ENCODE peak calls at places on chromosomes 7 and 10, in four cellular contexts. One of them, this sample, is unnamed.

GRCh38 chr10:17736223-17736622 is 15.8 kb upstream of the TMEM236 start:
- DNase-seq in NCI-H146: no peak
- DNase-seq in endothelial cell: no peak
- DNase-seq in amniotic stem cell: no peak
- DNase-seq in this sample: no peak

GRCh38 chr7:73892003-73892975 is 31.3 kb downstream of the TMEM270 start:
- DNase-seq in endothelial cell: no peak
- DNase-seq in NCI-H146: no peak
- DNase-seq in amniotic stem cell: no peak
- DNase-seq in this sample: peak

GRCh38 chr7:134820778-134821177 is 41.3 kb downstream of the CALD1 start:
- DNase-seq in endothelial cell: no peak
- DNase-seq in NCI-H146: no peak
- DNase-seq in amniotic stem cell: no peak
- DNase-seq in this sample: no peak

GRCh38 chr7:151248191-151249033 is at the start of gene SMARCD3:
- DNase-seq in endothelial cell: peak
- DNase-seq in NCI-H146: peak
- DNase-seq in amniotic stem cell: no peak
- DNase-seq in this sample: peak

GRCh38 chr7:157016352-157017041 is 6.0 kb upstream of the MNX1 start:
- DNase-seq in endothelial cell: no peak
- DNase-seq in NCI-H146: peak
- DNase-seq in amniotic stem cell: no peak
- DNase-seq in this sample: peak

GRCh38 chr10:8766899-8767298 is 712.4 kb downstream of the GATA3 start:
- DNase-seq in endothelial cell: no peak
- DNase-seq in amniotic stem cell: no peak
- DNase-seq in NCI-H146: no peak
- DNase-seq in this sample: no peak

GRCh38 chr7:44265733-44266132 is 59.7 kb downstream of the CAMK2B start:
- DNase-seq in endothelial cell: no peak
- DNase-seq in NCI-H146: peak
- DNase-seq in amniotic stem cell: no peak
- DNase-seq in this sample: peak

GRCh38 chr7:134690016-134690415 is 43.4 kb downstream of the BPGM start:
- DNase-seq in NCI-H146: no peak
- DNase-seq in amniotic stem cell: peak
- DNase-seq in endothelial cell: no peak
- DNase-seq in this sample: no peak

GRCh38 chr7:139494835-139495568 is 11.5 kb upstream of the KLRG2 start:
- DNase-seq in endothelial cell: no peak
- DNase-seq in amniotic stem cell: no peak
- DNase-seq in NCI-H146: peak
- DNase-seq in this sample: peak

GRCh38 chr7:104963991-104964385 is 50.0 kb upstream of the KMT2E start:
- DNase-seq in endothelial cell: no peak
- DNase-seq in amniotic stem cell: no peak
- DNase-seq in NCI-H146: no peak
- DNase-seq in this sample: peak

GRCh38 chr10:128631801-128632241 is 505.6 kb upstream of the MKI67 start:
- DNase-seq in NCI-H146: no peak
- DNase-seq in amniotic stem cell: no peak
- DNase-seq in endothelial cell: no peak
- DNase-seq in this sample: no peak

GRCh38 chr7:920351-921070 is 34.0 kb downstream of the ADAP1 start:
- DNase-seq in amniotic stem cell: no peak
- DNase-seq in NCI-H146: peak
- DNase-seq in endothelial cell: no peak
- DNase-seq in this sample: peak

GRCh38 chr7:96337519-96337918 is 15.6 kb upstream of the SLC25A13 start:
- DNase-seq in endothelial cell: no peak
- DNase-seq in NCI-H146: no peak
- DNase-seq in amniotic stem cell: peak
- DNase-seq in this sample: no peak

GRCh38 chr10:15293862-15294835 is 76.9 kb downstream of the FAM171A1 start:
- DNase-seq in endothelial cell: no peak
- DNase-seq in amniotic stem cell: no peak
- DNase-seq in NCI-H146: peak
- DNase-seq in this sample: no peak

GRCh38 chr7:54260868-54261475 is 281.2 kb upstream of the VSTM2A start:
- DNase-seq in endothelial cell: no peak
- DNase-seq in amniotic stem cell: no peak
- DNase-seq in NCI-H146: no peak
- DNase-seq in this sample: peak

GRCh38 chr7:132735476-132735875 is 159.2 kb upstream of the PLXNA4 start:
- DNase-seq in endothelial cell: no peak
- DNase-seq in NCI-H146: no peak
- DNase-seq in amniotic stem cell: no peak
- DNase-seq in this sample: no peak

GRCh38 chr10:121796342-121796741 is 131.5 kb downstream of the ATE1 start:
- DNase-seq in endothelial cell: no peak
- DNase-seq in NCI-H146: no peak
- DNase-seq in amniotic stem cell: no peak
- DNase-seq in this sample: no peak

GRCh38 chr7:79282051-79282694 is 171.3 kb downstream of the MAGI2 start:
- DNase-seq in NCI-H146: no peak
- DNase-seq in amniotic stem cell: peak
- DNase-seq in endothelial cell: no peak
- DNase-seq in this sample: peak

GRCh38 chr10:120823251-120823650 is 27.9 kb upstream of the WDR11 start:
- DNase-seq in amniotic stem cell: no peak
- DNase-seq in endothelial cell: no peak
- DNase-seq in NCI-H146: no peak
- DNase-seq in this sample: no peak

GRCh38 chr7:10889266-10889898 is 84.3 kb upstream of the PHF14 start:
- DNase-seq in NCI-H146: peak
- DNase-seq in amniotic stem cell: no peak
- DNase-seq in endothelial cell: peak
- DNase-seq in this sample: peak

GRCh38 chr7:66413379-66414114 is 208.4 kb downstream of the TPST1 start:
- DNase-seq in endothelial cell: peak
- DNase-seq in amniotic stem cell: peak
- DNase-seq in NCI-H146: peak
- DNase-seq in this sample: peak

GRCh38 chr10:70274643-70275042 is 9.2 kb downstream of the NPFFR1 start:
- DNase-seq in NCI-H146: no peak
- DNase-seq in endothelial cell: no peak
- DNase-seq in amniotic stem cell: no peak
- DNase-seq in this sample: no peak

GRCh38 chr7:157347217-157347904 is 10.6 kb downstream of the DNAJB6 start:
- DNase-seq in endothelial cell: no peak
- DNase-seq in NCI-H146: no peak
- DNase-seq in amniotic stem cell: peak
- DNase-seq in this sample: no peak

GRCh38 chr10:129465796-129466702 is 992 bp upstream of the MGMT start:
- DNase-seq in endothelial cell: no peak
- DNase-seq in NCI-H146: no peak
- DNase-seq in amniotic stem cell: no peak
- DNase-seq in this sample: no peak

GRCh38 chr10:132730566-132730953 is 55.4 kb downstream of the NKX6-2 start:
- DNase-seq in endothelial cell: no peak
- DNase-seq in NCI-H146: no peak
- DNase-seq in amniotic stem cell: no peak
- DNase-seq in this sample: no peak

GRCh38 chr10:95217476-95217875 is 23.4 kb downstream of the ACSM6 start:
- DNase-seq in amniotic stem cell: no peak
- DNase-seq in NCI-H146: no peak
- DNase-seq in endothelial cell: no peak
- DNase-seq in this sample: no peak

GRCh38 chr7:155296788-155297516 is 726 bp upstream of the INSIG1 start:
- DNase-seq in endothelial cell: peak
- DNase-seq in amniotic stem cell: peak
- DNase-seq in NCI-H146: peak
- DNase-seq in this sample: peak

GRCh38 chr10:95841711-95842498 is 65.9 kb upstream of the CC2D2B start:
- DNase-seq in endothelial cell: peak
- DNase-seq in NCI-H146: peak
- DNase-seq in amniotic stem cell: peak
- DNase-seq in this sample: peak

GRCh38 chr7:94338921-94339371 is 55.7 kb upstream of the COL1A2 start:
- DNase-seq in NCI-H146: no peak
- DNase-seq in amniotic stem cell: no peak
- DNase-seq in endothelial cell: no peak
- DNase-seq in this sample: peak

GRCh38 chr10:47423476-47423875 is 39.4 kb upstream of the ZNF488 start:
- DNase-seq in endothelial cell: no peak
- DNase-seq in amniotic stem cell: no peak
- DNase-seq in NCI-H146: no peak
- DNase-seq in this sample: no peak

GRCh38 chr7:28836661-28837060 is 121.5 kb downstream of the TRIL start:
- DNase-seq in NCI-H146: no peak
- DNase-seq in endothelial cell: no peak
- DNase-seq in amniotic stem cell: no peak
- DNase-seq in this sample: no peak

GRCh38 chr10:121608669-121609190 is 10.5 kb upstream of the FGFR2 start:
- DNase-seq in NCI-H146: peak
- DNase-seq in amniotic stem cell: no peak
- DNase-seq in endothelial cell: peak
- DNase-seq in this sample: peak

GRCh38 chr10:69965919-69966662 is 86.6 kb upstream of the MACROH2A2 start:
- DNase-seq in endothelial cell: no peak
- DNase-seq in amniotic stem cell: no peak
- DNase-seq in NCI-H146: no peak
- DNase-seq in this sample: no peak